ENCODE peak calls at places on chromosomes 11 and 22, in eight cellular contexts. One of them, this sample, is unnamed.

GRCh38 chr11:128448487-128448886 is 138.9 kb downstream of the ETS1 start:
- DNase-seq in activated T-cell treated with anti-CD3 and anti-CD28 coated beads, Interleukin-2, amount 50 U/mL, for 24 hours: no peak
- DNase-seq in amniotic stem cell: peak
- DNase-seq in progenitor cell of endocrine pancreas: no peak
- DNase-seq in GM13976: no peak
- DNase-seq in activated naive CD4-positive, alpha-beta T cell: no peak
- DNase-seq in NCI-H774: no peak
- DNase-seq in body of pancreas: peak
- DNase-seq in this sample: peak

GRCh38 chr11:1917523-1918435 is 1.7 kb upstream of the TNNT3 start:
- DNase-seq in activated T-cell treated with anti-CD3 and anti-CD28 coated beads, Interleukin-2, amount 50 U/mL, for 24 hours: no peak
- DNase-seq in amniotic stem cell: no peak
- DNase-seq in progenitor cell of endocrine pancreas: no peak
- DNase-seq in GM13976: peak
- DNase-seq in activated naive CD4-positive, alpha-beta T cell: no peak
- DNase-seq in NCI-H774: no peak
- DNase-seq in body of pancreas: no peak
- DNase-seq in this sample: no peak

GRCh38 chr11:131670876-131671275 is 300.5 kb downstream of the NTM start:
- DNase-seq in activated T-cell treated with anti-CD3 and anti-CD28 coated beads, Interleukin-2, amount 50 U/mL, for 24 hours: no peak
- DNase-seq in amniotic stem cell: no peak
- DNase-seq in progenitor cell of endocrine pancreas: no peak
- DNase-seq in GM13976: no peak
- DNase-seq in activated naive CD4-positive, alpha-beta T cell: no peak
- DNase-seq in NCI-H774: no peak
- DNase-seq in body of pancreas: no peak
- DNase-seq in this sample: no peak

GRCh38 chr11:69241075-69241740 is 52.7 kb upstream of the MYEOV start:
- DNase-seq in activated T-cell treated with anti-CD3 and anti-CD28 coated beads, Interleukin-2, amount 50 U/mL, for 24 hours: peak
- DNase-seq in amniotic stem cell: no peak
- DNase-seq in progenitor cell of endocrine pancreas: no peak
- DNase-seq in GM13976: no peak
- DNase-seq in activated naive CD4-positive, alpha-beta T cell: no peak
- DNase-seq in NCI-H774: no peak
- DNase-seq in body of pancreas: no peak
- DNase-seq in this sample: no peak

GRCh38 chr22:17637490-17638181 is 921 bp upstream of the BCL2L13 start:
- DNase-seq in activated T-cell treated with anti-CD3 and anti-CD28 coated beads, Interleukin-2, amount 50 U/mL, for 24 hours: no peak
- DNase-seq in amniotic stem cell: no peak
- DNase-seq in progenitor cell of endocrine pancreas: no peak
- DNase-seq in GM13976: no peak
- DNase-seq in activated naive CD4-positive, alpha-beta T cell: no peak
- DNase-seq in NCI-H774: no peak
- DNase-seq in body of pancreas: no peak
- DNase-seq in this sample: no peak

GRCh38 chr11:109037856-109038780 is 373.2 kb downstream of the DDX10 start:
- DNase-seq in activated T-cell treated with anti-CD3 and anti-CD28 coated beads, Interleukin-2, amount 50 U/mL, for 24 hours: no peak
- DNase-seq in amniotic stem cell: no peak
- DNase-seq in progenitor cell of endocrine pancreas: no peak
- DNase-seq in GM13976: no peak
- DNase-seq in activated naive CD4-positive, alpha-beta T cell: no peak
- DNase-seq in NCI-H774: no peak
- DNase-seq in body of pancreas: no peak
- DNase-seq in this sample: no peak

GRCh38 chr11:68960299-68961071 is 20.3 kb downstream of the MRGPRD start:
- DNase-seq in activated T-cell treated with anti-CD3 and anti-CD28 coated beads, Interleukin-2, amount 50 U/mL, for 24 hours: no peak
- DNase-seq in amniotic stem cell: no peak
- DNase-seq in progenitor cell of endocrine pancreas: no peak
- DNase-seq in GM13976: no peak
- DNase-seq in activated naive CD4-positive, alpha-beta T cell: no peak
- DNase-seq in NCI-H774: no peak
- DNase-seq in body of pancreas: no peak
- DNase-seq in this sample: no peak

GRCh38 chr11:19690885-19691284 is 21.8 kb upstream of the NAV2 start:
- DNase-seq in activated T-cell treated with anti-CD3 and anti-CD28 coated beads, Interleukin-2, amount 50 U/mL, for 24 hours: no peak
- DNase-seq in amniotic stem cell: no peak
- DNase-seq in progenitor cell of endocrine pancreas: no peak
- DNase-seq in GM13976: no peak
- DNase-seq in activated naive CD4-positive, alpha-beta T cell: no peak
- DNase-seq in NCI-H774: no peak
- DNase-seq in body of pancreas: no peak
- DNase-seq in this sample: no peak

GRCh38 chr11:107172996-107173395 is 154.7 kb upstream of the GUCY1A2 start:
- DNase-seq in activated T-cell treated with anti-CD3 and anti-CD28 coated beads, Interleukin-2, amount 50 U/mL, for 24 hours: no peak
- DNase-seq in amniotic stem cell: no peak
- DNase-seq in progenitor cell of endocrine pancreas: no peak
- DNase-seq in GM13976: no peak
- DNase-seq in activated naive CD4-positive, alpha-beta T cell: no peak
- DNase-seq in NCI-H774: no peak
- DNase-seq in body of pancreas: no peak
- DNase-seq in this sample: no peak

GRCh38 chr22:40453676-40454075 is 83.3 kb downstream of the SGSM3 start:
- DNase-seq in activated T-cell treated with anti-CD3 and anti-CD28 coated beads, Interleukin-2, amount 50 U/mL, for 24 hours: no peak
- DNase-seq in amniotic stem cell: no peak
- DNase-seq in progenitor cell of endocrine pancreas: no peak
- DNase-seq in GM13976: no peak
- DNase-seq in activated naive CD4-positive, alpha-beta T cell: no peak
- DNase-seq in NCI-H774: no peak
- DNase-seq in body of pancreas: no peak
- DNase-seq in this sample: no peak

GRCh38 chr22:46465348-46465725 is 72.1 kb downstream of the CELSR1 start:
- DNase-seq in activated T-cell treated with anti-CD3 and anti-CD28 coated beads, Interleukin-2, amount 50 U/mL, for 24 hours: no peak
- DNase-seq in amniotic stem cell: no peak
- DNase-seq in progenitor cell of endocrine pancreas: no peak
- DNase-seq in GM13976: no peak
- DNase-seq in activated naive CD4-positive, alpha-beta T cell: no peak
- DNase-seq in NCI-H774: no peak
- DNase-seq in body of pancreas: peak
- DNase-seq in this sample: no peak

GRCh38 chr11:65104628-65105027 is 7.0 kb upstream of the TM7SF2 start:
- DNase-seq in activated T-cell treated with anti-CD3 and anti-CD28 coated beads, Interleukin-2, amount 50 U/mL, for 24 hours: no peak
- DNase-seq in amniotic stem cell: no peak
- DNase-seq in progenitor cell of endocrine pancreas: no peak
- DNase-seq in GM13976: no peak
- DNase-seq in activated naive CD4-positive, alpha-beta T cell: no peak
- DNase-seq in NCI-H774: no peak
- DNase-seq in body of pancreas: no peak
- DNase-seq in this sample: no peak

GRCh38 chr11:116096596-116096995 is 592.4 kb upstream of the CADM1 start:
- DNase-seq in activated T-cell treated with anti-CD3 and anti-CD28 coated beads, Interleukin-2, amount 50 U/mL, for 24 hours: no peak
- DNase-seq in amniotic stem cell: no peak
- DNase-seq in progenitor cell of endocrine pancreas: no peak
- DNase-seq in GM13976: no peak
- DNase-seq in activated naive CD4-positive, alpha-beta T cell: no peak
- DNase-seq in NCI-H774: no peak
- DNase-seq in body of pancreas: no peak
- DNase-seq in this sample: no peak

GRCh38 chr11:92257536-92257935 is 32.9 kb downstream of the FAT3 start:
- DNase-seq in activated T-cell treated with anti-CD3 and anti-CD28 coated beads, Interleukin-2, amount 50 U/mL, for 24 hours: no peak
- DNase-seq in amniotic stem cell: no peak
- DNase-seq in progenitor cell of endocrine pancreas: no peak
- DNase-seq in GM13976: no peak
- DNase-seq in activated naive CD4-positive, alpha-beta T cell: no peak
- DNase-seq in NCI-H774: no peak
- DNase-seq in body of pancreas: no peak
- DNase-seq in this sample: no peak

GRCh38 chr11:19792510-19792909 is 79.9 kb downstream of the NAV2 start:
- DNase-seq in activated T-cell treated with anti-CD3 and anti-CD28 coated beads, Interleukin-2, amount 50 U/mL, for 24 hours: no peak
- DNase-seq in amniotic stem cell: no peak
- DNase-seq in progenitor cell of endocrine pancreas: no peak
- DNase-seq in GM13976: no peak
- DNase-seq in activated naive CD4-positive, alpha-beta T cell: no peak
- DNase-seq in NCI-H774: no peak
- DNase-seq in body of pancreas: no peak
- DNase-seq in this sample: no peak

GRCh38 chr11:62125881-62126280 is 2.1 kb downstream of the INCENP start:
- DNase-seq in activated T-cell treated with anti-CD3 and anti-CD28 coated beads, Interleukin-2, amount 50 U/mL, for 24 hours: no peak
- DNase-seq in amniotic stem cell: no peak
- DNase-seq in progenitor cell of endocrine pancreas: no peak
- DNase-seq in GM13976: no peak
- DNase-seq in activated naive CD4-positive, alpha-beta T cell: no peak
- DNase-seq in NCI-H774: no peak
- DNase-seq in body of pancreas: no peak
- DNase-seq in this sample: no peak

GRCh38 chr11:101914349-101914736 is 467 bp upstream of the CEP126 start:
- DNase-seq in activated T-cell treated with anti-CD3 and anti-CD28 coated beads, Interleukin-2, amount 50 U/mL, for 24 hours: no peak
- DNase-seq in amniotic stem cell: peak
- DNase-seq in progenitor cell of endocrine pancreas: no peak
- DNase-seq in GM13976: no peak
- DNase-seq in activated naive CD4-positive, alpha-beta T cell: no peak
- DNase-seq in NCI-H774: no peak
- DNase-seq in body of pancreas: no peak
- DNase-seq in this sample: no peak

GRCh38 chr11:84261707-84262106 is 975.5 kb upstream of the CCDC90B start:
- DNase-seq in activated T-cell treated with anti-CD3 and anti-CD28 coated beads, Interleukin-2, amount 50 U/mL, for 24 hours: no peak
- DNase-seq in amniotic stem cell: no peak
- DNase-seq in progenitor cell of endocrine pancreas: no peak
- DNase-seq in GM13976: no peak
- DNase-seq in activated naive CD4-positive, alpha-beta T cell: no peak
- DNase-seq in NCI-H774: no peak
- DNase-seq in body of pancreas: no peak
- DNase-seq in this sample: no peak

GRCh38 chr22:31973739-31974138 is 29.4 kb downstream of the YWHAH start:
- DNase-seq in activated T-cell treated with anti-CD3 and anti-CD28 coated beads, Interleukin-2, amount 50 U/mL, for 24 hours: no peak
- DNase-seq in amniotic stem cell: no peak
- DNase-seq in progenitor cell of endocrine pancreas: no peak
- DNase-seq in GM13976: no peak
- DNase-seq in activated naive CD4-positive, alpha-beta T cell: no peak
- DNase-seq in NCI-H774: no peak
- DNase-seq in body of pancreas: peak
- DNase-seq in this sample: no peak

GRCh38 chr11:122310701-122311100 is 194.7 kb upstream of the BLID start:
- DNase-seq in activated T-cell treated with anti-CD3 and anti-CD28 coated beads, Interleukin-2, amount 50 U/mL, for 24 hours: no peak
- DNase-seq in amniotic stem cell: no peak
- DNase-seq in progenitor cell of endocrine pancreas: no peak
- DNase-seq in GM13976: no peak
- DNase-seq in activated naive CD4-positive, alpha-beta T cell: no peak
- DNase-seq in NCI-H774: no peak
- DNase-seq in body of pancreas: no peak
- DNase-seq in this sample: no peak

GRCh38 chr11:19241260-19242183 is 777 bp upstream of the E2F8 start:
- DNase-seq in activated T-cell treated with anti-CD3 and anti-CD28 coated beads, Interleukin-2, amount 50 U/mL, for 24 hours: peak
- DNase-seq in amniotic stem cell: no peak
- DNase-seq in progenitor cell of endocrine pancreas: peak
- DNase-seq in GM13976: peak
- DNase-seq in activated naive CD4-positive, alpha-beta T cell: no peak
- DNase-seq in NCI-H774: peak
- DNase-seq in body of pancreas: no peak
- DNase-seq in this sample: no peak

GRCh38 chr11:46879056-46879585 is 33.0 kb upstream of the CKAP5 start:
- DNase-seq in activated T-cell treated with anti-CD3 and anti-CD28 coated beads, Interleukin-2, amount 50 U/mL, for 24 hours: no peak
- DNase-seq in amniotic stem cell: no peak
- DNase-seq in progenitor cell of endocrine pancreas: no peak
- DNase-seq in GM13976: no peak
- DNase-seq in activated naive CD4-positive, alpha-beta T cell: no peak
- DNase-seq in NCI-H774: no peak
- DNase-seq in body of pancreas: no peak
- DNase-seq in this sample: no peak

This sample was measured in kidney epithelial cell.